ENCODE peak calls at places on chromosome 22, in nine cellular contexts. K, O, I, D, X, Y, N, G and M are unnamed samples.

GRCh38 chr22:31036671-31037550 is 44.2 kb upstream of the SMTN start:
- DNase-seq in Y (no peak), K (no peak), I (no peak), O (no peak), D (no peak), G (no peak), N (no peak), X (no peak), M (no peak)

GRCh38 chr22:28773461-28773867 is 969 bp downstream of the CCDC117 start:
- DNase-seq in G (no peak), N (no peak), Y (peak), X (no peak), D (no peak), K (no peak), I (no peak), O (no peak), M (peak)

GRCh38 chr22:38706101-38706884 is 549 bp downstream of the GTPBP1 start:
- DNase-seq in X (no peak), G (peak), K (peak), O (peak), D (peak), Y (no peak), N (peak), I (peak), M (no peak)

GRCh38 chr22:47059701-47060161 is 297.3 kb downstream of the TBC1D22A start:
- DNase-seq in Y (no peak), K (no peak), I (no peak), D (no peak), O (peak), X (no peak), G (no peak), N (no peak), M (peak)

GRCh38 chr22:30305906-30306628 is 16.8 kb upstream of the CASTOR1 start:
- DNase-seq in N (no peak), X (no peak), D (peak), K (no peak), G (no peak), I (no peak), Y (no peak), O (no peak), M (no peak)

GRCh38 chr22:39517470-39517869 is 2.9 kb upstream of the ATF4 start:
- DNase-seq in Y (no peak), D (no peak), G (no peak), K (no peak), O (no peak), N (no peak), I (no peak), X (no peak), M (no peak)

GRCh38 chr22:35618427-35619223 is 1.5 kb upstream of the MB start:
- DNase-seq in O (no peak), G (no peak), N (no peak), I (no peak), D (no peak), X (no peak), Y (no peak), K (no peak), M (no peak)

GRCh38 chr22:46589141-46589748 is 30.9 kb upstream of the GRAMD4 start:
- DNase-seq in K (no peak), Y (no peak), O (no peak), I (no peak), D (no peak), X (no peak), G (no peak), N (no peak), M (no peak)

GRCh38 chr22:49951001-49951677 is 9.4 kb upstream of the PIM3 start:
- DNase-seq in K (no peak), N (peak), I (no peak), D (no peak), G (no peak), Y (peak), X (no peak), O (peak), M (peak)

GRCh38 chr22:19984201-19984753 is 32.3 kb downstream of the ARVCF start:
- DNase-seq in N (no peak), Y (peak), I (no peak), O (peak), G (no peak), X (peak), K (no peak), D (no peak), M (no peak)